ENCODE peak calls at places on chromosomes 7 and 10, in six cellular contexts. One of them, this sample, is unnamed. For H3K4me1, the result is how much of the 10 kb centered on the place peaks cover.

GRCh38 chr10:15504101-15504840 is 133.2 kb upstream of the FAM171A1 start:
- DNase-seq in Panc1: no peak
- DNase-seq in cardiac muscle cell: no peak
- DNase-seq in psoas muscle: no peak
- DNase-seq in heart left ventricle: no peak
- DNase-seq in lower lobe of right lung: no peak
- DNase-seq in this sample: no peak

GRCh38 chr10:6492896-6493295 is 87.2 kb downstream of the PRKCQ start:
- DNase-seq in heart left ventricle: no peak
- DNase-seq in psoas muscle: no peak
- DNase-seq in Panc1: no peak
- DNase-seq in cardiac muscle cell: no peak
- DNase-seq in lower lobe of right lung: no peak
- DNase-seq in this sample: no peak

GRCh38 chr10:29791773-29792172 is 157.0 kb upstream of the SVIL start:
- DNase-seq in Panc1: no peak
- DNase-seq in lower lobe of right lung: no peak
- DNase-seq in cardiac muscle cell: no peak
- DNase-seq in psoas muscle: no peak
- DNase-seq in heart left ventricle: no peak
- DNase-seq in this sample: no peak

GRCh38 chr7:105826143-105826542 is 50.3 kb downstream of the ATXN7L1 start:
- DNase-seq in lower lobe of right lung: no peak
- DNase-seq in psoas muscle: no peak
- DNase-seq in heart left ventricle: no peak
- DNase-seq in cardiac muscle cell: no peak
- DNase-seq in Panc1: no peak
- DNase-seq in this sample: no peak

GRCh38 chr10:71306951-71307350 is 12.1 kb upstream of the SLC29A3 start:
- DNase-seq in psoas muscle: no peak
- DNase-seq in heart left ventricle: no peak
- DNase-seq in cardiac muscle cell: peak
- DNase-seq in lower lobe of right lung: no peak
- DNase-seq in Panc1: no peak
- DNase-seq in this sample: no peak

GRCh38 chr7:72504057-72504456 is 91.9 kb upstream of the CALN1 start:
- DNase-seq in Panc1: no peak
- DNase-seq in cardiac muscle cell: no peak
- DNase-seq in heart left ventricle: no peak
- DNase-seq in psoas muscle: no peak
- DNase-seq in lower lobe of right lung: no peak
- DNase-seq in this sample: no peak

GRCh38 chr10:24723386-24723787 is 300 bp downstream of the ARHGAP21 start:
- DNase-seq in Panc1: no peak
- DNase-seq in lower lobe of right lung: no peak
- DNase-seq in cardiac muscle cell: no peak
- DNase-seq in psoas muscle: no peak
- DNase-seq in heart left ventricle: peak
- DNase-seq in this sample: peak

GRCh38 chr7:138610671-138611170 is 90.4 kb downstream of the SVOPL start:
- DNase-seq in psoas muscle: no peak
- DNase-seq in lower lobe of right lung: peak
- DNase-seq in cardiac muscle cell: peak
- DNase-seq in Panc1: no peak
- DNase-seq in heart left ventricle: no peak
- DNase-seq in this sample: no peak

GRCh38 chr7:73964786-73965185 is 63.2 kb upstream of the ELN start:
- DNase-seq in lower lobe of right lung: no peak
- DNase-seq in Panc1: no peak
- DNase-seq in cardiac muscle cell: no peak
- DNase-seq in psoas muscle: no peak
- DNase-seq in heart left ventricle: no peak
- DNase-seq in this sample: no peak

GRCh38 chr10:878895-879294 is 52.6 kb downstream of the LARP4B start:
- DNase-seq in cardiac muscle cell: no peak
- DNase-seq in heart left ventricle: no peak
- DNase-seq in Panc1: no peak
- DNase-seq in psoas muscle: no peak
- DNase-seq in lower lobe of right lung: no peak
- DNase-seq in this sample: no peak

GRCh38 chr10:112446055-112446854 is 459 bp downstream of the ZDHHC6 start:
- DNase-seq in cardiac muscle cell: no peak
- DNase-seq in lower lobe of right lung: no peak
- DNase-seq in psoas muscle: no peak
- DNase-seq in Panc1: no peak
- DNase-seq in heart left ventricle: no peak
- DNase-seq in this sample: peak

GRCh38 chr10:3229815-3230214 is 57.2 kb upstream of the PITRM1 start:
- DNase-seq in psoas muscle: no peak
- DNase-seq in cardiac muscle cell: no peak
- DNase-seq in heart left ventricle: no peak
- DNase-seq in Panc1: no peak
- DNase-seq in lower lobe of right lung: no peak
- DNase-seq in this sample: no peak

GRCh38 chr10:47449102-47449978 is 34.6 kb downstream of the ANXA8 start:
- DNase-seq in cardiac muscle cell: no peak
- DNase-seq in Panc1: no peak
- DNase-seq in psoas muscle: no peak
- DNase-seq in heart left ventricle: no peak
- DNase-seq in lower lobe of right lung: peak
- DNase-seq in this sample: no peak

GRCh38 chr7:89775459-89775858 is 378.8 kb upstream of the STEAP1 start:
- DNase-seq in psoas muscle: no peak
- DNase-seq in Panc1: no peak
- DNase-seq in cardiac muscle cell: no peak
- DNase-seq in lower lobe of right lung: no peak
- DNase-seq in heart left ventricle: no peak
- DNase-seq in this sample: no peak

GRCh38 chr7:89771003-89771636 is 383.1 kb upstream of the STEAP1 start:
- DNase-seq in Panc1: no peak
- DNase-seq in psoas muscle: no peak
- DNase-seq in lower lobe of right lung: no peak
- DNase-seq in heart left ventricle: no peak
- DNase-seq in cardiac muscle cell: peak
- DNase-seq in this sample: no peak

GRCh38 chr7:89776980-89777379 is 377.3 kb upstream of the STEAP1 start:
- DNase-seq in psoas muscle: no peak
- DNase-seq in lower lobe of right lung: no peak
- DNase-seq in heart left ventricle: no peak
- DNase-seq in cardiac muscle cell: no peak
- DNase-seq in Panc1: no peak
- DNase-seq in this sample: no peak

GRCh38 chr7:89772276-89772675 is 382.0 kb upstream of the STEAP1 start:
- DNase-seq in lower lobe of right lung: no peak
- DNase-seq in Panc1: no peak
- DNase-seq in cardiac muscle cell: no peak
- DNase-seq in psoas muscle: no peak
- DNase-seq in heart left ventricle: no peak
- DNase-seq in this sample: no peak

DNA sequence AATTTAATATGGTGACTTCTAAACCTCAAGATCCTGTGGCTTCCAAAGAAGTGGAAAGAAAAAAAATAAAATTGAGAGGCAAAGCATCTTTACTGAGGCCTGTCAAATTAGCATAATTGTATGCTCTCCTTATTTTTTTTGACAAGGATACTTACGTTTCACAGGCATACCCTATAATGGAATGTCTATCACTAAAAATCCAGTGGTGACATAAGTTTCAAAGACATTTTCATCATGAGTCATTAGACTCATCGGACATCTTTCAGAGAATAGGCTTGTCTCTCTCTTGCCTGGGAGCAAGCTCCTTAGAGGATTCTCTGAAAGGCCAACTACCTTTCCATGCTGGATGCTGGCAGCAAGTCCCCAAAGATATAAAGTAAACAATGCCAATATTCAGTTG is 380.7 kb upstream of the STEAP1 start:
- DNase-seq in lower lobe of right lung: no peak
- DNase-seq in Panc1: no peak
- DNase-seq in heart left ventricle: no peak
- DNase-seq in psoas muscle: no peak
- DNase-seq in cardiac muscle cell: no peak
- DNase-seq in this sample: no peak
- H3K4me1 ChIP-seq in lower lobe of right lung: under half
- H3K4me1 ChIP-seq in Panc1: under half
- H3K4me1 ChIP-seq in heart left ventricle: under half
- H3K4me1 ChIP-seq in psoas muscle: under half
- H3K4me1 ChIP-seq in cardiac muscle cell: under half
- H3K4me1 ChIP-seq in this sample: under half

GRCh38 chr7:375901-376305 is 85.9 kb downstream of the FOXL3 start:
- DNase-seq in Panc1: no peak
- DNase-seq in cardiac muscle cell: no peak
- DNase-seq in heart left ventricle: peak
- DNase-seq in psoas muscle: no peak
- DNase-seq in lower lobe of right lung: no peak
- DNase-seq in this sample: peak
- H3K4me1 ChIP-seq in Panc1: under half
- H3K4me1 ChIP-seq in cardiac muscle cell: under half
- H3K4me1 ChIP-seq in heart left ventricle: under half
- H3K4me1 ChIP-seq in psoas muscle: under half
- H3K4me1 ChIP-seq in lower lobe of right lung: under half
- H3K4me1 ChIP-seq in this sample: under half

GRCh38 chr10:121684276-121684675 is 86.0 kb upstream of the FGFR2 start:
- DNase-seq in Panc1: no peak
- DNase-seq in psoas muscle: no peak
- DNase-seq in heart left ventricle: no peak
- DNase-seq in cardiac muscle cell: no peak
- DNase-seq in lower lobe of right lung: no peak
- DNase-seq in this sample: no peak
- H3K4me1 ChIP-seq in Panc1: under half
- H3K4me1 ChIP-seq in psoas muscle: under half
- H3K4me1 ChIP-seq in heart left ventricle: under half
- H3K4me1 ChIP-seq in cardiac muscle cell: under half
- H3K4me1 ChIP-seq in lower lobe of right lung: under half
- H3K4me1 ChIP-seq in this sample: under half

GRCh38 chr10:58280485-58280884 is 11.5 kb downstream of the CISD1 start:
- DNase-seq in cardiac muscle cell: no peak
- DNase-seq in psoas muscle: no peak
- DNase-seq in lower lobe of right lung: no peak
- DNase-seq in heart left ventricle: no peak
- DNase-seq in Panc1: no peak
- DNase-seq in this sample: no peak

GRCh38 chr10:58280982-58281752 is 12.2 kb downstream of the CISD1 start:
- DNase-seq in lower lobe of right lung: no peak
- DNase-seq in cardiac muscle cell: no peak
- DNase-seq in heart left ventricle: no peak
- DNase-seq in Panc1: no peak
- DNase-seq in psoas muscle: no peak
- DNase-seq in this sample: no peak

GRCh38 chr10:58278962-58279307 is 10.0 kb downstream of the CISD1 start:
- DNase-seq in Panc1: no peak
- DNase-seq in psoas muscle: no peak
- DNase-seq in heart left ventricle: no peak
- DNase-seq in cardiac muscle cell: no peak
- DNase-seq in lower lobe of right lung: no peak
- DNase-seq in this sample: no peak

GRCh38 chr10:58275908-58276307 is 6.9 kb downstream of the CISD1 start:
- DNase-seq in lower lobe of right lung: no peak
- DNase-seq in Panc1: no peak
- DNase-seq in cardiac muscle cell: no peak
- DNase-seq in heart left ventricle: no peak
- DNase-seq in psoas muscle: no peak
- DNase-seq in this sample: no peak

GRCh38 chr10:58278274-58278961 is 9.5 kb downstream of the CISD1 start:
- DNase-seq in cardiac muscle cell: no peak
- DNase-seq in heart left ventricle: no peak
- DNase-seq in Panc1: no peak
- DNase-seq in psoas muscle: no peak
- DNase-seq in lower lobe of right lung: no peak
- DNase-seq in this sample: no peak
- H3K4me1 ChIP-seq in cardiac muscle cell: under half
- H3K4me1 ChIP-seq in heart left ventricle: under half
- H3K4me1 ChIP-seq in Panc1: under half
- H3K4me1 ChIP-seq in psoas muscle: under half
- H3K4me1 ChIP-seq in lower lobe of right lung: under half
- H3K4me1 ChIP-seq in this sample: under half

GRCh38 chr7:148296994-148297644 is 293.4 kb upstream of the C7orf33 start:
- DNase-seq in heart left ventricle: no peak
- DNase-seq in lower lobe of right lung: no peak
- DNase-seq in cardiac muscle cell: no peak
- DNase-seq in psoas muscle: no peak
- DNase-seq in Panc1: no peak
- DNase-seq in this sample: no peak
- H3K4me1 ChIP-seq in heart left ventricle: under half
- H3K4me1 ChIP-seq in lower lobe of right lung: under half
- H3K4me1 ChIP-seq in cardiac muscle cell: under half
- H3K4me1 ChIP-seq in psoas muscle: under half
- H3K4me1 ChIP-seq in Panc1: under half
- H3K4me1 ChIP-seq in this sample: under half

This sample was measured in Peyer's patch.